ENCODE peak calls at places on chromosomes 6 and 20, in five cellular contexts. K, H, R, S and B are unnamed samples.

GRCh38 chr20:12152996-12153395 is 235.3 kb downstream of the BTBD3 start:
- DNase-seq in K (no peak), H (no peak), R (no peak), S (no peak), B (peak; percentile 25)

GRCh38 chr6:30272032-30272431 is 54.7 kb upstream of the TRIM39 start:
- DNase-seq in K (no peak), H (no peak), R (no peak), S (no peak), B (no peak)

GRCh38 chr6:4426916-4427315 is 291.5 kb upstream of the ECI2 start:
- DNase-seq in K (no peak), H (no peak), R (no peak), S (no peak), B (no peak)

GRCh38 chr20:5918856-5919633 is 31.3 kb downstream of the TRMT6 start:
- DNase-seq in K (no peak), H (no peak), R (no peak), S (peak; percentile 56), B (peak; percentile 5)

GRCh38 chr20:11993886-11994466 is 76.3 kb downstream of the BTBD3 start:
- DNase-seq in K (no peak), H (no peak), R (no peak), S (no peak), B (peak; percentile 20)

GRCh38 chr20:34984756-34985261 is 29.1 kb downstream of the MYH7B start:
- DNase-seq in K (no peak), H (no peak), R (no peak), S (no peak), B (no peak)

GRCh38 chr20:58645277-58645968 is 5.7 kb upstream of the STX16 start:
- DNase-seq in K (peak; percentile 11), H (no peak), R (no peak), S (no peak), B (no peak)

GRCh38 chr6:92777146-92777740 is 642.1 kb downstream of the EPHA7 start:
- DNase-seq in K (no peak), H (no peak), R (no peak), S (peak; percentile 4), B (peak; percentile 4)

GRCh38 chr6:137728386-137729349 is 138.4 kb upstream of the TNFAIP3 start:
- DNase-seq in K (peak; percentile 39), H (no peak), R (no peak), S (peak; percentile 25), B (peak; percentile 90)

GRCh38 chr20:38250607-38251006 is 9.9 kb downstream of the KIAA1755 start:
- DNase-seq in K (no peak), H (no peak), R (no peak), S (no peak), B (no peak)

GRCh38 chr20:44884907-44885391 is 556 bp upstream of the YWHAB start:
- DNase-seq in K (no peak), H (no peak), R (no peak), S (no peak), B (no peak)

GRCh38 chr6:53330137-53330536 is 18.6 kb downstream of the ELOVL5 start:
- DNase-seq in K (no peak), H (no peak), R (no peak), S (no peak), B (no peak)

GRCh38 chr6:163404825-163405265 is 9.7 kb upstream of the QKI start:
- DNase-seq in K (peak; percentile 55), H (no peak), R (no peak), S (no peak), B (no peak)

GRCh38 chr20:25070821-25071473 is 11.0 kb downstream of the VSX1 start:
- DNase-seq in K (no peak), H (peak; percentile 10), R (no peak), S (no peak), B (no peak)

GRCh38 chr6:14094721-14095120 is 22.9 kb upstream of the CD83 start:
- DNase-seq in K (no peak), H (no peak), R (no peak), S (no peak), B (peak; percentile 28)

GRCh38 chr20:64222851-64223525 is 32.6 kb upstream of the PCMTD2 start:
- DNase-seq in K (no peak), H (peak; percentile 72), R (no peak), S (no peak), B (peak; percentile 4)
- H3K4me1 ChIP-seq in K (peaks cover 33% of the 10 kb centered on the region), H (no peaks in the 10 kb centered on the region), R (peaks cover 19% of the 10 kb centered on the region), S (no peaks in the 10 kb centered on the region), B (peaks cover 18% of the 10 kb centered on the region)

DNA sequence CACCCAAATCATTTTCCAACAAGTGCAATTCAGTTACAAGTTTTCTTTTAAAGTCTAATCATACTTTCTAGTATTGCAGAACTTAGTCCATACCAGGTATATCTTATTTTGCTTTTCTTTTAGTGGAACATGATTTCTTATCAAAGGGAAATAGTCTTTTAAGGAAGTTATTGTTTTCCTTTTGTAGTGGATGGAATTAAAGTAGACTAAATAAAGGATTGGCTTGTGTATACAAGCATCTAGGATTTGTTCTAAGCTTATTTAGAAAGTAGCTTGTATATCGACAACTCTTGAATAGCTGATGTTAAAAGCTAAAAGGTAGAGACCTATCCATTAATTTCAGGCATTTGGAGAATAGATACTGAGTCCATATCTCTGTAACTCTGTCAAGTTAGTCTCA is 14.8 kb downstream of the DCBLD1 start:
- DNase-seq in K (no peak), H (no peak), R (no peak), S (no peak), B (no peak)
- H3K4me1 ChIP-seq in K (no peaks in the 10 kb centered on the region), H (peaks cover 14% of the 10 kb centered on the region), R (no peaks in the 10 kb centered on the region), S (peaks cover 96% of the 10 kb centered on the region), B (peaks cover 46% of the 10 kb centered on the region)

GRCh38 chr20:49283176-49283702 is 5.4 kb upstream of the ZNFX1 start:
- DNase-seq in K (no peak), H (no peak), R (no peak), S (no peak), B (no peak)
- H3K4me1 ChIP-seq in K (peaks cover 13% of the 10 kb centered on the region), H (peaks cover 44% of the 10 kb centered on the region), R (peaks cover 51% of the 10 kb centered on the region), S (peaks cover 68% of the 10 kb centered on the region), B (peaks cover 81% of the 10 kb centered on the region)

GRCh38 chr6:151385177-151385576 is 6.2 kb downstream of the ZBTB2 start:
- DNase-seq in K (no peak), H (no peak), R (no peak), S (no peak), B (no peak)
- H3K4me1 ChIP-seq in K (no peaks in the 10 kb centered on the region), H (peaks cover 16% of the 10 kb centered on the region), R (peaks cover 72% of the 10 kb centered on the region), S (peaks cover 18% of the 10 kb centered on the region), B (peaks cover 30% of the 10 kb centered on the region)

GRCh38 chr20:46368902-46369268 is 37.5 kb downstream of the ELMO2 start:
- DNase-seq in K (no peak), H (no peak), R (no peak), S (no peak), B (no peak)
- H3K4me1 ChIP-seq in K (peaks cover 9% of the 10 kb centered on the region), H (peaks cover 7% of the 10 kb centered on the region), R (peaks cover 28% of the 10 kb centered on the region), S (no peaks in the 10 kb centered on the region), B (peaks cover 42% of the 10 kb centered on the region)

GRCh38 chr6:56793938-56794337 is 151.2 kb upstream of the DST start:
- DNase-seq in K (no peak), H (no peak), R (no peak), S (no peak), B (no peak)
- H3K4me1 ChIP-seq in K (peaks cover 42% of the 10 kb centered on the region), H (peaks cover 6% of the 10 kb centered on the region), R (no peaks in the 10 kb centered on the region), S (peaks cover 79% of the 10 kb centered on the region), B (peaks cover 70% of the 10 kb centered on the region)